ENCODE peak calls at places on chromosomes 1 and 21, in seven cellular contexts. P is HEK293T, Y is COR-L47, C is HuH-7.5, R is C1 segment of cervical spinal cord, Q is lower leg skin, N is kidney tubule cell. U is an unnamed sample.

GRCh38 chr1:203127672-203128611 is at the start of gene ADORA1:
- DNase-seq in P (peak), Y (no peak), C (peak), R (no peak), Q (peak), N (peak), U (peak)

GRCh38 chr1:19262047-19262446 is 10.4 kb downstream of the MRTO4 start:
- DNase-seq in P (no peak), Y (no peak), C (no peak), R (no peak), Q (no peak), N (no peak), U (no peak)

GRCh38 chr1:91757760-91758545 is 128.0 kb downstream of the TGFBR3 start:
- DNase-seq in P (no peak), Y (no peak), C (no peak), R (no peak), Q (peak), N (no peak), U (no peak)

GRCh38 chr1:54842963-54843362 is 41.8 kb upstream of the TTC22 start:
- DNase-seq in P (no peak), Y (no peak), C (no peak), R (no peak), Q (peak), N (no peak), U (no peak)

GRCh38 chr1:16145030-16145987 is 10.6 kb downstream of the EPHA2 start:
- DNase-seq in P (no peak), Y (peak), C (no peak), R (no peak), Q (peak), N (peak), U (peak)

GRCh38 chr1:209207701-209208286 is 375.7 kb upstream of the CAMK1G start:
- DNase-seq in P (peak), Y (peak), C (peak), R (no peak), Q (peak), N (peak), U (peak)

GRCh38 chr21:29092102-29092959 is 18.9 kb upstream of the CCT8 start:
- DNase-seq in P (no peak), Y (no peak), C (no peak), R (no peak), Q (no peak), N (peak), U (no peak)

GRCh38 chr1:62685431-62685859 is 2.7 kb downstream of the DOCK7 start:
- DNase-seq in P (no peak), Y (no peak), C (no peak), R (no peak), Q (no peak), N (peak), U (no peak)

GRCh38 chr1:231938651-231939050 is 312.1 kb downstream of the DISC1 start:
- DNase-seq in P (no peak), Y (no peak), C (no peak), R (no peak), Q (no peak), N (no peak), U (no peak)

GRCh38 chr1:32953495-32953894 is 11.1 kb downstream of the RNF19B start:
- DNase-seq in P (no peak), Y (no peak), C (no peak), R (no peak), Q (no peak), N (peak), U (peak)

GRCh38 chr1:226541631-226542622 is 6.6 kb upstream of the STUM start:
- DNase-seq in P (no peak), Y (no peak), C (no peak), R (no peak), Q (no peak), N (peak), U (no peak)

GRCh38 chr1:196449459-196449858 is 158.8 kb downstream of the KCNT2 start:
- DNase-seq in P (no peak), Y (no peak), C (no peak), R (no peak), Q (no peak), N (no peak), U (no peak)